ENCODE peak calls at places on chromosomes 1 and 21, in nine cellular contexts. One of them, this sample, is unnamed.

GRCh38 chr1:202034683-202035462 is 24.5 kb downstream of the ELF3 start:
- DNase-seq in mammary epithelial cell: peak; percentile 99
- DNase-seq in mesenchymal stem cell: peak; percentile 97
- DNase-seq in SK-N-SH: no peak
- DNase-seq in uterus: peak; percentile 55
- DNase-seq in ascending aorta: peak; percentile 81
- DNase-seq in neural progenitor cell: no peak
- DNase-seq in cardiac fibroblast: peak; percentile 98
- DNase-seq in adrenal gland: peak; percentile 76
- DNase-seq in this sample: peak; percentile 56

GRCh38 chr1:229068266-229069043 is 202.5 kb upstream of the RAB4A start:
- DNase-seq in uterus: no peak
- DNase-seq in mammary epithelial cell: no peak
- DNase-seq in cardiac fibroblast: peak; percentile 16
- DNase-seq in SK-N-SH: no peak
- DNase-seq in neural progenitor cell: no peak
- DNase-seq in mesenchymal stem cell: peak; percentile 66
- DNase-seq in ascending aorta: no peak
- DNase-seq in adrenal gland: peak; percentile 81
- DNase-seq in this sample: no peak

GRCh38 chr1:245234217-245235120 is 79.7 kb downstream of the KIF26B start:
- DNase-seq in mesenchymal stem cell: no peak
- DNase-seq in mammary epithelial cell: no peak
- DNase-seq in cardiac fibroblast: no peak
- DNase-seq in ascending aorta: no peak
- DNase-seq in uterus: no peak
- DNase-seq in adrenal gland: no peak
- DNase-seq in SK-N-SH: no peak
- DNase-seq in neural progenitor cell: peak; percentile 87
- DNase-seq in this sample: peak; percentile 78

GRCh38 chr1:230702934-230703678 is 10.8 kb downstream of the AGT start:
- DNase-seq in cardiac fibroblast: no peak
- DNase-seq in uterus: no peak
- DNase-seq in ascending aorta: no peak
- DNase-seq in mammary epithelial cell: no peak
- DNase-seq in SK-N-SH: no peak
- DNase-seq in neural progenitor cell: peak; percentile 14
- DNase-seq in adrenal gland: no peak
- DNase-seq in mesenchymal stem cell: no peak
- DNase-seq in this sample: peak; percentile 47

GRCh38 chr1:59431566-59432294 is 134.8 kb downstream of the FGGY start:
- DNase-seq in adrenal gland: no peak
- DNase-seq in ascending aorta: no peak
- DNase-seq in mesenchymal stem cell: no peak
- DNase-seq in mammary epithelial cell: peak; percentile 38
- DNase-seq in uterus: no peak
- DNase-seq in neural progenitor cell: no peak
- DNase-seq in cardiac fibroblast: peak; percentile 38
- DNase-seq in SK-N-SH: no peak
- DNase-seq in this sample: no peak

GRCh38 chr1:234535763-234536515 is 57.0 kb upstream of the TARBP1 start:
- DNase-seq in neural progenitor cell: peak; percentile 61
- DNase-seq in mesenchymal stem cell: peak; percentile 87
- DNase-seq in adrenal gland: peak; percentile 77
- DNase-seq in cardiac fibroblast: peak; percentile 78
- DNase-seq in ascending aorta: peak; percentile 58
- DNase-seq in mammary epithelial cell: no peak
- DNase-seq in uterus: peak; percentile 65
- DNase-seq in SK-N-SH: no peak
- DNase-seq in this sample: no peak

GRCh38 chr21:25988738-25989137 is 181.8 kb downstream of the APP start:
- DNase-seq in ascending aorta: no peak
- DNase-seq in SK-N-SH: no peak
- DNase-seq in mesenchymal stem cell: no peak
- DNase-seq in neural progenitor cell: no peak
- DNase-seq in uterus: no peak
- DNase-seq in mammary epithelial cell: no peak
- DNase-seq in adrenal gland: no peak
- DNase-seq in cardiac fibroblast: no peak
- DNase-seq in this sample: no peak

GRCh38 chr1:220528049-220528678 is at the start of gene MARK1:
- DNase-seq in cardiac fibroblast: peak; percentile 24
- DNase-seq in SK-N-SH: peak; percentile 88
- DNase-seq in neural progenitor cell: peak; percentile 88
- DNase-seq in mammary epithelial cell: peak; percentile 56
- DNase-seq in adrenal gland: peak; percentile 82
- DNase-seq in uterus: peak; percentile 55
- DNase-seq in ascending aorta: no peak
- DNase-seq in mesenchymal stem cell: peak; percentile 29
- DNase-seq in this sample: peak; percentile 88

GRCh38 chr1:80375662-80376061 is 1369.1 kb upstream of the ADGRL4 start:
- DNase-seq in mammary epithelial cell: peak; percentile 84
- DNase-seq in cardiac fibroblast: peak; percentile 81
- DNase-seq in ascending aorta: no peak
- DNase-seq in neural progenitor cell: no peak
- DNase-seq in adrenal gland: no peak
- DNase-seq in uterus: no peak
- DNase-seq in SK-N-SH: no peak
- DNase-seq in mesenchymal stem cell: peak; percentile 62
- DNase-seq in this sample: no peak

GRCh38 chr1:233834609-233835008 is 69.9 kb upstream of the SLC35F3 start:
- DNase-seq in uterus: no peak
- DNase-seq in mammary epithelial cell: no peak
- DNase-seq in neural progenitor cell: no peak
- DNase-seq in SK-N-SH: no peak
- DNase-seq in ascending aorta: no peak
- DNase-seq in mesenchymal stem cell: no peak
- DNase-seq in adrenal gland: no peak
- DNase-seq in cardiac fibroblast: no peak
- DNase-seq in this sample: no peak

GRCh38 chr1:186884266-186884665 is 55.5 kb downstream of the PLA2G4A start:
- DNase-seq in ascending aorta: no peak
- DNase-seq in uterus: no peak
- DNase-seq in mammary epithelial cell: no peak
- DNase-seq in neural progenitor cell: no peak
- DNase-seq in mesenchymal stem cell: no peak
- DNase-seq in adrenal gland: no peak
- DNase-seq in cardiac fibroblast: peak; percentile 65
- DNase-seq in SK-N-SH: no peak
- DNase-seq in this sample: no peak

GRCh38 chr1:47579809-47580208 is 142.0 kb downstream of the FOXD2 start:
- DNase-seq in SK-N-SH: no peak
- DNase-seq in mesenchymal stem cell: no peak
- DNase-seq in cardiac fibroblast: no peak
- DNase-seq in adrenal gland: no peak
- DNase-seq in neural progenitor cell: no peak
- DNase-seq in uterus: no peak
- DNase-seq in mammary epithelial cell: no peak
- DNase-seq in ascending aorta: no peak
- DNase-seq in this sample: no peak

GRCh38 chr1:209207126-209207700 is 376.3 kb upstream of the CAMK1G start:
- DNase-seq in adrenal gland: no peak
- DNase-seq in mesenchymal stem cell: no peak
- DNase-seq in mammary epithelial cell: no peak
- DNase-seq in ascending aorta: no peak
- DNase-seq in SK-N-SH: no peak
- DNase-seq in cardiac fibroblast: peak; percentile 3
- DNase-seq in uterus: no peak
- DNase-seq in neural progenitor cell: peak; percentile 3
- DNase-seq in this sample: peak; percentile 28

GRCh38 chr1:209205039-209205438 is 378.5 kb upstream of the CAMK1G start:
- DNase-seq in ascending aorta: no peak
- DNase-seq in mammary epithelial cell: no peak
- DNase-seq in uterus: no peak
- DNase-seq in SK-N-SH: no peak
- DNase-seq in mesenchymal stem cell: no peak
- DNase-seq in cardiac fibroblast: no peak
- DNase-seq in neural progenitor cell: no peak
- DNase-seq in adrenal gland: no peak
- DNase-seq in this sample: no peak

GRCh38 chr1:209202826-209203439 is 380.6 kb upstream of the CAMK1G start:
- DNase-seq in mammary epithelial cell: peak; percentile 40
- DNase-seq in uterus: no peak
- DNase-seq in ascending aorta: no peak
- DNase-seq in SK-N-SH: peak; percentile 65
- DNase-seq in mesenchymal stem cell: peak; percentile 60
- DNase-seq in cardiac fibroblast: peak; percentile 72
- DNase-seq in adrenal gland: no peak
- DNase-seq in neural progenitor cell: peak; percentile 66
- DNase-seq in this sample: peak; percentile 48

GRCh38 chr1:209208648-209209047 is 374.9 kb upstream of the CAMK1G start:
- DNase-seq in mammary epithelial cell: peak; percentile 48
- DNase-seq in neural progenitor cell: no peak
- DNase-seq in cardiac fibroblast: no peak
- DNase-seq in ascending aorta: no peak
- DNase-seq in uterus: no peak
- DNase-seq in SK-N-SH: no peak
- DNase-seq in mesenchymal stem cell: no peak
- DNase-seq in adrenal gland: no peak
- DNase-seq in this sample: no peak

GRCh38 chr1:209207701-209208286 is 375.7 kb upstream of the CAMK1G start:
- DNase-seq in cardiac fibroblast: peak; percentile 64
- DNase-seq in SK-N-SH: peak; percentile 87
- DNase-seq in mammary epithelial cell: peak; percentile 44
- DNase-seq in neural progenitor cell: peak; percentile 92
- DNase-seq in adrenal gland: peak; percentile 83
- DNase-seq in uterus: peak; percentile 51
- DNase-seq in mesenchymal stem cell: peak; percentile 70
- DNase-seq in ascending aorta: no peak
- DNase-seq in this sample: peak; percentile 83
- H3K4me3 ChIP-seq in cardiac fibroblast: peak overlapping the region; percentile 6
- H3K4me3 ChIP-seq in SK-N-SH: peak overlapping the region; percentile 38
- H3K4me3 ChIP-seq in mammary epithelial cell: peak overlapping the region; percentile 36
- H3K4me3 ChIP-seq in neural progenitor cell: peak overlapping the region; percentile 50
- H3K4me3 ChIP-seq in adrenal gland: no peak overlapping the region
- H3K4me3 ChIP-seq in uterus: peak overlapping the region; percentile 7
- H3K4me3 ChIP-seq in mesenchymal stem cell: peak overlapping the region; percentile 72
- H3K4me3 ChIP-seq in ascending aorta: peak overlapping the region; percentile 54
- H3K4me3 ChIP-seq in this sample: peak overlapping the region; percentile 29

GRCh38 chr1:30756206-30756544 is 1.4 kb downstream of the LAPTM5 start:
- DNase-seq in uterus: no peak
- DNase-seq in neural progenitor cell: no peak
- DNase-seq in mesenchymal stem cell: no peak
- DNase-seq in ascending aorta: no peak
- DNase-seq in SK-N-SH: no peak
- DNase-seq in cardiac fibroblast: no peak
- DNase-seq in adrenal gland: no peak
- DNase-seq in mammary epithelial cell: no peak
- DNase-seq in this sample: no peak

GRCh38 chr1:30754684-30755171 is 2.8 kb downstream of the LAPTM5 start:
- DNase-seq in ascending aorta: no peak
- DNase-seq in uterus: no peak
- DNase-seq in SK-N-SH: no peak
- DNase-seq in adrenal gland: no peak
- DNase-seq in neural progenitor cell: no peak
- DNase-seq in cardiac fibroblast: no peak
- DNase-seq in mammary epithelial cell: no peak
- DNase-seq in mesenchymal stem cell: no peak
- DNase-seq in this sample: no peak

GRCh38 chr1:30756545-30757195 is 904 bp downstream of the LAPTM5 start:
- DNase-seq in uterus: no peak
- DNase-seq in neural progenitor cell: no peak
- DNase-seq in mesenchymal stem cell: peak; percentile 95
- DNase-seq in cardiac fibroblast: peak; percentile 83
- DNase-seq in ascending aorta: peak; percentile 74
- DNase-seq in SK-N-SH: no peak
- DNase-seq in mammary epithelial cell: peak; percentile 91
- DNase-seq in adrenal gland: peak; percentile 83
- DNase-seq in this sample: no peak

GRCh38 chr1:30755334-30755733 is 2.2 kb downstream of the LAPTM5 start:
- DNase-seq in mesenchymal stem cell: no peak
- DNase-seq in mammary epithelial cell: no peak
- DNase-seq in ascending aorta: no peak
- DNase-seq in SK-N-SH: no peak
- DNase-seq in neural progenitor cell: no peak
- DNase-seq in adrenal gland: no peak
- DNase-seq in uterus: no peak
- DNase-seq in cardiac fibroblast: no peak
- DNase-seq in this sample: no peak

GRCh38 chr1:30755746-30756145 is 1.8 kb downstream of the LAPTM5 start:
- DNase-seq in adrenal gland: no peak
- DNase-seq in mesenchymal stem cell: no peak
- DNase-seq in neural progenitor cell: no peak
- DNase-seq in mammary epithelial cell: no peak
- DNase-seq in uterus: no peak
- DNase-seq in ascending aorta: no peak
- DNase-seq in SK-N-SH: no peak
- DNase-seq in cardiac fibroblast: no peak
- DNase-seq in this sample: no peak
- H3K4me3 ChIP-seq in adrenal gland: no peak overlapping the region
- H3K4me3 ChIP-seq in mesenchymal stem cell: no peak overlapping the region
- H3K4me3 ChIP-seq in neural progenitor cell: no peak overlapping the region
- H3K4me3 ChIP-seq in mammary epithelial cell: no peak overlapping the region
- H3K4me3 ChIP-seq in uterus: no peak overlapping the region
- H3K4me3 ChIP-seq in ascending aorta: peak overlapping the region; percentile 57
- H3K4me3 ChIP-seq in SK-N-SH: no peak overlapping the region
- H3K4me3 ChIP-seq in cardiac fibroblast: no peak overlapping the region
- H3K4me3 ChIP-seq in this sample: no peak overlapping the region

GRCh38 chr1:89975540-89976125 is 19.3 kb upstream of the ZNF326 start:
- DNase-seq in SK-N-SH: no peak
- DNase-seq in cardiac fibroblast: no peak
- DNase-seq in mesenchymal stem cell: no peak
- DNase-seq in neural progenitor cell: no peak
- DNase-seq in adrenal gland: no peak
- DNase-seq in ascending aorta: no peak
- DNase-seq in mammary epithelial cell: no peak
- DNase-seq in uterus: no peak
- DNase-seq in this sample: no peak
- H3K4me3 ChIP-seq in SK-N-SH: no peak overlapping the region
- H3K4me3 ChIP-seq in cardiac fibroblast: no peak overlapping the region
- H3K4me3 ChIP-seq in mesenchymal stem cell: peak overlapping the region; percentile 13
- H3K4me3 ChIP-seq in neural progenitor cell: no peak overlapping the region
- H3K4me3 ChIP-seq in adrenal gland: no peak overlapping the region
- H3K4me3 ChIP-seq in ascending aorta: no peak overlapping the region
- H3K4me3 ChIP-seq in mammary epithelial cell: no peak overlapping the region
- H3K4me3 ChIP-seq in uterus: no peak overlapping the region
- H3K4me3 ChIP-seq in this sample: no peak overlapping the region

DNA sequence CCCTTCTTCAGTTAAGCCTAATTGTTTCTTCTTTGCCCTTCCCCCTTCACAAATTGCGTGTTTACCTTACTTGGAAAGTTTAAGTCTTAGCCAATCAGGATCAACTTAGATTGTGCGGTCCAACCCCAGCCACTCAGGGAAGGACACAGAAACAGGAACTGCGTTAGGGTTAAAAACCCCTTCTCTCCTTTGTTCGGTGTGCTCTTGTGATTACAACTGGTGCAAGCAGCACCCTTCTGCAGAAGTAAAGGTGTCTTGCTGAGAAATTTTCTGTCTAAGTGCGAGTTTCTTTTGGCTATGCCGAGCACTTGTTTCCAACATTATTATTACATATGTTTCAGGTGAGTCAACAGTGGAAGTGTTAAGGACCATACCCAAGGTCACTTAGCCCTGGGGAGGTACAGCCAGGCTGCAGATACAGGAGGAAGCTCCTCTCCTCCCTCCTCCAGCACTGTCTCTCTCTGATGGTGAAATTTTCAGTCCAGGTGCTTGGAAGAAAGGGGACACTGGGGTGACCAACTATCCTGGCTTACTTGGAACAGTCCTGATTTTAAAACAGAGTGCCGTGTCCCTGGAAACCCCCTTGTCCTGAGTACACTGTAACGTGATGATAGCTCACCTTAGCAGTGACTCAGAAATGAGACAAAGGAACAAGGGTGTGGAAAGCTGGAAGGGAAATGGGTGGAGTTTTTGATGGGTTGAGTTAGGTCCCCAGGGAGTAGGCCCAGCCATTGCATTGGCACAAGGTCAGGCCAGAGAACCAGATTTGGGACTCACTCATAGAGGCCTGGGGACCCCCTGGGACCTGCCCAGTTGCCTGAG is 68.7 kb upstream of the KLHDC7A start:
- DNase-seq in ascending aorta: no peak
- DNase-seq in uterus: no peak
- DNase-seq in mammary epithelial cell: no peak
- DNase-seq in neural progenitor cell: peak; percentile 56
- DNase-seq in adrenal gland: no peak
- DNase-seq in mesenchymal stem cell: no peak
- DNase-seq in cardiac fibroblast: no peak
- DNase-seq in SK-N-SH: no peak
- DNase-seq in this sample: no peak
- H3K4me3 ChIP-seq in ascending aorta: no peak overlapping the region
- H3K4me3 ChIP-seq in uterus: no peak overlapping the region
- H3K4me3 ChIP-seq in mammary epithelial cell: no peak overlapping the region
- H3K4me3 ChIP-seq in neural progenitor cell: no peak overlapping the region
- H3K4me3 ChIP-seq in adrenal gland: no peak overlapping the region
- H3K4me3 ChIP-seq in mesenchymal stem cell: no peak overlapping the region
- H3K4me3 ChIP-seq in cardiac fibroblast: no peak overlapping the region
- H3K4me3 ChIP-seq in SK-N-SH: no peak overlapping the region
- H3K4me3 ChIP-seq in this sample: no peak overlapping the region

This sample was measured in H7.